ENCODE peak calls at places on chromosomes 5 and 9, in ten cellular contexts. T is kidney tubule cell; Y is NCI-H1105; L is stimulated activated CD8-positive, alpha-beta memory T cell treated with anti-CD3 and anti-CD28 coated beads, Interleukin-12 subunit alpha, Interleukin-12 subunit beta, amount 100 ng/mL, for 1 hour; U is GM13977; H is T-helper 9 cell; A is effector memory CD8-positive, alpha-beta T cell; D is myocyte; X is Panc1; V is stimulated activated naive B cell treated with anti-CD40 and anti-IgM and Interleukin-4, amounts not matched to agents 10 μg/mL and 1 μg/mL and 100 μg/mL, for 72 hours. B is an unnamed sample.

GRCh38 chr9:125816321-125816720 is 69.1 kb downstream of the PBX3 start:
- DNase-seq in Y (no peak), U (no peak), A (no peak), V (no peak), L (no peak), D (no peak), X (no peak), T (no peak), H (no peak), B (no peak)

GRCh38 chr5:138702166-138702826 is 50.9 kb upstream of the CTNNA1 start:
- DNase-seq in T (no peak), U (no peak), Y (no peak), L (no peak), A (no peak), X (no peak), D (no peak), V (no peak), H (no peak), B (no peak)

GRCh38 chr5:61182449-61182848 is 20.2 kb upstream of the SMIM15 start:
- DNase-seq in Y (no peak), V (no peak), X (no peak), A (no peak), D (no peak), T (no peak), L (no peak), U (no peak), H (no peak), B (no peak)

GRCh38 chr9:6272229-6272597 is 56.0 kb upstream of the TPD52L3 start:
- DNase-seq in L (no peak), X (no peak), D (peak), V (no peak), A (no peak), U (no peak), Y (no peak), H (no peak), T (peak), B (no peak)

GRCh38 chr5:102561894-102562760 is 63.3 kb upstream of the SLCO6A1 start:
- DNase-seq in Y (no peak), X (no peak), A (no peak), U (no peak), T (peak), V (no peak), D (peak), H (no peak), L (no peak), B (peak)

GRCh38 chr5:175691761-175692160 is 33.9 kb downstream of the HRH2 start:
- DNase-seq in V (no peak), T (no peak), X (no peak), A (no peak), H (no peak), Y (no peak), L (no peak), U (no peak), D (no peak), B (no peak)

GRCh38 chr5:16508730-16509531 is 43.3 kb upstream of the ZNF622 start:
- DNase-seq in V (no peak), X (no peak), T (peak), H (no peak), L (no peak), Y (no peak), A (no peak), D (peak), U (no peak), B (peak)

GRCh38 chr5:54443264-54443663 is 12.2 kb upstream of the HSPB3 start:
- DNase-seq in D (peak), T (no peak), V (no peak), H (no peak), Y (no peak), U (peak), L (no peak), X (no peak), A (no peak), B (peak)

GRCh38 chr9:126938332-126938731 is 23.8 kb downstream of the RALGPS1 start:
- DNase-seq in H (no peak), D (peak), T (no peak), A (no peak), X (no peak), U (no peak), L (no peak), Y (no peak), V (no peak), B (no peak)

GRCh38 chr5:44051591-44051990 is 337.6 kb downstream of the FGF10 start:
- DNase-seq in V (no peak), A (no peak), X (no peak), L (no peak), H (no peak), D (no peak), T (no peak), U (no peak), Y (no peak), B (no peak)

GRCh38 chr9:6552738-6553121 is 92.8 kb downstream of the GLDC start:
- DNase-seq in L (no peak), Y (no peak), X (no peak), A (no peak), U (no peak), T (no peak), V (no peak), D (no peak), H (no peak), B (no peak)

GRCh38 chr5:39159986-39160490 is 59.3 kb downstream of the FYB1 start:
- DNase-seq in V (no peak), X (no peak), D (no peak), H (no peak), T (no peak), Y (no peak), A (no peak), U (no peak), L (no peak), B (no peak)

GRCh38 chr9:135674977-135675376 is 11.9 kb downstream of the LCN9 start:
- DNase-seq in T (no peak), A (no peak), U (no peak), X (no peak), D (no peak), V (no peak), H (no peak), L (no peak), Y (no peak), B (no peak)

GRCh38 chr5:133200256-133200655 is 148.4 kb downstream of the HSPA4 start:
- DNase-seq in V (no peak), L (no peak), H (no peak), A (no peak), X (no peak), D (no peak), U (no peak), T (no peak), Y (no peak), B (no peak)

GRCh38 chr5:134345996-134346395 is 21.0 kb downstream of the CDKL3 start:
- DNase-seq in D (no peak), Y (no peak), X (no peak), V (no peak), H (no peak), A (no peak), T (peak), L (no peak), U (no peak), B (no peak)

GRCh38 chr5:173050791-173051190 is 5.4 kb upstream of the CREBRF start:
- DNase-seq in H (no peak), Y (no peak), L (no peak), T (no peak), V (no peak), U (no peak), A (no peak), D (no peak), X (no peak), B (no peak)

GRCh38 chr5:65102826-65103673 is 334.3 kb downstream of the CWC27 start:
- DNase-seq in V (peak), A (peak), Y (peak), D (peak), L (peak), U (peak), X (no peak), H (peak), T (peak), B (peak)

GRCh38 chr9:34276772-34277171 is 52.3 kb downstream of the KIF24 start:
- DNase-seq in V (no peak), U (no peak), T (no peak), H (no peak), A (no peak), D (no peak), L (no peak), Y (no peak), X (no peak), B (no peak)

GRCh38 chr9:116475201-116475600 is 211.9 kb upstream of the TRIM32 start:
- DNase-seq in A (no peak), D (no peak), X (no peak), V (no peak), Y (no peak), L (no peak), U (no peak), T (peak), H (no peak), B (no peak)

GRCh38 chr5:14035859-14036440 is 91.5 kb upstream of the DNAH5 start:
- DNase-seq in Y (no peak), U (peak), H (no peak), A (no peak), D (peak), X (peak), T (peak), V (no peak), L (no peak), B (peak)

GRCh38 chr9:6715755-6716643 is 41.8 kb upstream of the KDM4C start:
- DNase-seq in T (peak), V (peak), Y (no peak), L (peak), H (peak), U (peak), A (peak), D (peak), X (no peak), B (peak)

GRCh38 chr5:159022178-159022556 is 77.5 kb downstream of the EBF1 start:
- DNase-seq in T (peak), H (no peak), D (peak), Y (no peak), V (no peak), A (no peak), U (no peak), L (no peak), X (no peak), B (no peak)

GRCh38 chr5:38634961-38635369 is 78.5 kb upstream of the LIFR start:
- DNase-seq in X (no peak), V (no peak), T (peak), D (no peak), L (no peak), Y (no peak), A (no peak), H (no peak), U (no peak), B (no peak)

B was measured in ACHN.